ENCODE peak calls at places on chromosomes 6 and 20, in eight cellular contexts. X is GM23248; Z is right atrium auricular region; D is suprapubic skin; A is naive thymus-derived CD4-positive, alpha-beta T cell; S is osteoblast; L is Peyer's patch; G is SJSA1. I is an unnamed sample.

GRCh38 chr20:4951299-4951698 is 50.0 kb downstream of the SLC23A2 start:
- DNase-seq in X (peak; percentile 90), Z (peak; percentile 64), D (no peak), A (no peak), S (peak; percentile 49), L (no peak), G (peak; percentile 64), I (peak; percentile 77)

GRCh38 chr20:25083141-25083772 is 1.3 kb upstream of the VSX1 start:
- DNase-seq in X (no peak), Z (no peak), D (no peak), A (no peak), S (no peak), L (peak; percentile 1), G (no peak), I (no peak)

GRCh38 chr6:12608016-12608860 is 108.3 kb upstream of the PHACTR1 start:
- DNase-seq in X (peak; percentile 44), Z (no peak), D (no peak), A (no peak), S (no peak), L (no peak), G (peak; percentile 72), I (no peak)

GRCh38 chr20:11144114-11144513 is 470.3 kb upstream of the JAG1 start:
- DNase-seq in X (peak; percentile 92), Z (no peak), D (no peak), A (no peak), S (peak; percentile 26), L (no peak), G (no peak), I (peak; percentile 94)

GRCh38 chr6:1208876-1209275 is 103.0 kb upstream of the FOXQ1 start:
- DNase-seq in X (no peak), Z (no peak), D (no peak), A (no peak), S (no peak), L (no peak), G (peak; percentile 67), I (no peak)

GRCh38 chr6:55958790-55959189 is 83.4 kb upstream of the BMP5 start:
- DNase-seq in X (no peak), Z (no peak), D (no peak), A (no peak), S (no peak), L (no peak), G (no peak), I (no peak)

GRCh38 chr20:10314198-10314597 is 95.6 kb downstream of the SNAP25 start:
- DNase-seq in X (peak; percentile 42), Z (no peak), D (no peak), A (no peak), S (peak; percentile 55), L (no peak), G (no peak), I (peak; percentile 74)

GRCh38 chr20:47708140-47708807 is 77.0 kb downstream of the SULF2 start:
- DNase-seq in X (no peak), Z (no peak), D (no peak), A (no peak), S (no peak), L (no peak), G (no peak), I (no peak)

GRCh38 chr20:34579191-34579661 is 20.7 kb downstream of the MAP1LC3A start:
- DNase-seq in X (peak; percentile 95), Z (no peak), D (no peak), A (no peak), S (no peak), L (no peak), G (peak; percentile 67), I (peak; percentile 77)

GRCh38 chr20:23415958-23416583 is 5.2 kb downstream of the NAPB start:
- DNase-seq in X (peak; percentile 81), Z (no peak), D (no peak), A (no peak), S (no peak), L (no peak), G (no peak), I (no peak)

GRCh38 chr20:37492945-37493344 is 28.1 kb upstream of the NNAT start:
- DNase-seq in X (no peak), Z (no peak), D (no peak), A (no peak), S (no peak), L (no peak), G (no peak), I (no peak)

GRCh38 chr6:14382381-14383236 is 265.0 kb downstream of the CD83 start:
- DNase-seq in X (no peak), Z (no peak), D (no peak), A (no peak), S (no peak), L (no peak), G (no peak), I (no peak)

GRCh38 chr20:664576-664975 is 11.0 kb downstream of the SCRT2 start:
- DNase-seq in X (no peak), Z (no peak), D (no peak), A (no peak), S (peak; percentile 76), L (no peak), G (no peak), I (no peak)
- H3K27me3 ChIP-seq in X (peaks cover 38% of the 10 kb centered on the region), Z (peaks cover 13% of the 10 kb centered on the region), D (peaks cover 96% of the 10 kb centered on the region), A (no peaks in the 10 kb centered on the region), S (peaks cover 55% of the 10 kb centered on the region), L (no peaks in the 10 kb centered on the region), G (peaks cover 53% of the 10 kb centered on the region), I (peaks cover 53% of the 10 kb centered on the region)

DNA sequence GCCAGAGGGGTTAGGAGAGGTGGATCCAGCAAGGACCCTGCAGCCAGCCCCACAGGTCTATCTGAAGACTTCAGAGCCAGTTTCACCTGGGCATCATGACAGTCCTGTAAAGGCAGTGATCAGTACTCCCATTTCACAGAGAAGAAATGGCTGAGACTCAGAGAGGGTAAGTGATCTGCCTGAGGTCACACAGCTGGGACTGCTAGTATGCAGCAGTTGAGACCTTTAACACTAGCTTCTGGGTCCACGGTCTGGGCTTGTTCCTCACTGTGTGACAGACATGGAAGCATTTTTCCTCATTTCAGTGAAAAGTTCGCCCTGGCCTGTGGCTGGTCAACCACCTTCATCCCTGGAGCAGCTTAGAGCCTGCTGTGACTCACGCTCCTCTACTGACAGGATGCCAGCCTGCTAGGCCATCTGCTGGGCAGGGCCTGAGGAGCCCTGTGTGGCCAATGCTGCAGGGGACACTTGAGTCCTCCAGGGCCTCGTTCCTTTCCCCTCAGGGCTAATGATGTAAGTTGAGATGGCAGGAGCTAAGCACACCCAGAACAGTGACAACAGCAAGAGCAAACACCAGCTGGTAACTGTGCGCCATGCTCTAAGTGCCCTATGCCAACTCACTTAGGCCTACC is 192.0 kb downstream of the LRFN2 start:
- DNase-seq in X (peak; percentile 42), Z (no peak), D (no peak), A (peak; percentile 15), S (no peak), L (no peak), G (no peak), I (no peak)
- H3K27ac ChIP-seq in X (no peak overlapping the region), Z (no peak overlapping the region), D (no peak overlapping the region), A (no peak overlapping the region), S (no peak overlapping the region), L (no peak overlapping the region), G (no peak overlapping the region), I (no peak overlapping the region)

DNA sequence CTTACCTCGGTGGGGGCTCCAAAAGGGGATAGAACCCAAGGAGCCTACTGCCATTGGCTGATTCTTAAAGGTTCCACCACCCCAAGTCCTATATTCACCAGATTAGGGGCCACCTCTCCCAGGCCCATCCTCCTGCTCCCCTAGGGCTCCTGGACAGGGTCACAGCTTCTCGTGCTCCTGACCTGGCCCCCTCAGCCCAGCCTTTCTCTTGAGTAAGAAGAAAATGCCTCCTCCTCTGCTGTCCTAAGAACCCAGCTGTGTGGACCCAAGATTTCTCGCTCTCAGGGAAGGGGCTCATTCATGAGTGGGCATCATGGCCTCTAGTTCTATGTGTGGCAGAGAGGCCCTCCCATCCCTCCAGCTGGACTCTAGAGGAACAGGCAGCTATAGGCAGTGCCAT is 16.6 kb downstream of the HLA-DPB1 start:
- DNase-seq in X (no peak), Z (no peak), D (no peak), A (no peak), S (no peak), L (no peak), G (no peak), I (no peak)
- H3K27me3 ChIP-seq in X (peaks cover 6% of the 10 kb centered on the region), Z (no peaks in the 10 kb centered on the region), D (no peaks in the 10 kb centered on the region), A (peaks cover 3% of the 10 kb centered on the region), S (peaks cover 22% of the 10 kb centered on the region), L (no peaks in the 10 kb centered on the region), G (peaks cover 6% of the 10 kb centered on the region), I (peaks cover 2% of the 10 kb centered on the region)

DNA sequence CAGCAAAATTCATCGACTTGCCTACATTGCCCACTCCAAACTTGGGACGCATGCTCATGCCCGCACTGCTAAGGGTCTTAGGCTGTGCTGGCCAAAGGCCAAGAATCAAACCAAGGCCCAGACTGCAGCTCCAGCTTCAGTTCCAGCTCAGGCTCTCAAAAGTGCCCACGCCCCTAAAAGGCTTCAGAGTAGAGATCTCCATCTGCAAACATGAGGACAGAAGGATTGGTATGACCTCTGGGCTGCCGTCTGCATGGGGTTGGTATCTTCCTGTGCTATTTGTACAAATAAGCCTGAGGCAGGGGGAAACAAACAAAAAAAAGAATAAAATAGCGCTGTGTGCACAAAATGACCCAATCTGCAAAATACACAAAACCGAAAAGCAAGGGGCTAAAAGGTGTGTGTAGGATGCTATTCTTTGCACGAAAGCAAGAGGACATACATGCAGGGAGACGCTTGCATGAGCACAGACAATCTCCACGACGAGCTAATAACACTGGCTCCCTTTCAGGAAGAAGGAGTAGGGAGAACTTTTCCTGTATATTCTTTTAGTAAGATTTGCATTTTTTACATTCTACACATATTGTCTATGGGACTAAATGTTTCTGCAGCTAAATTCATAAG is 33.2 kb downstream of the ATP9A start:
- DNase-seq in X (no peak), Z (no peak), D (no peak), A (no peak), S (no peak), L (no peak), G (no peak), I (no peak)
- H3K27ac ChIP-seq in X (no peak overlapping the region), Z (no peak overlapping the region), D (no peak overlapping the region), A (no peak overlapping the region), S (no peak overlapping the region), L (no peak overlapping the region), G (no peak overlapping the region), I (no peak overlapping the region)

GRCh38 chr20:63101781-63102719 is 95.3 kb upstream of the BHLHE23 start:
- DNase-seq in X (peak; percentile 68), Z (no peak), D (peak; percentile 61), A (peak; percentile 60), S (peak; percentile 93), L (peak; percentile 32), G (peak; percentile 33), I (peak; percentile 11)
- H3K27me3 ChIP-seq in X (no peaks in the 10 kb centered on the region), Z (peaks cover 4% of the 10 kb centered on the region), D (peaks cover 42% of the 10 kb centered on the region), A (no peaks in the 10 kb centered on the region), S (peaks cover 8% of the 10 kb centered on the region), L (no peaks in the 10 kb centered on the region), G (peaks cover 16% of the 10 kb centered on the region), I (peaks cover 19% of the 10 kb centered on the region)